ENCODE peak calls at places on chromosomes 2 and 18, in seven cellular contexts. Z, A, V, B, E, U and M are unnamed samples.
A peak's percentile ranks its signal among the peaks of the same experiment; 100 is the strongest.

GRCh38 chr2:6372317-6372903 is 493.3 kb downstream of the CMPK2 start:
- DNase-seq in B (peak; percentile 36), U (no peak), Z (peak; percentile 92), E (no peak), A (no peak), V (no peak), M (no peak)

GRCh38 chr2:150625300-150625699 is 137.8 kb upstream of the RND3 start:
- DNase-seq in B (peak; percentile 92), E (no peak), Z (no peak), U (no peak), A (no peak), V (no peak), M (no peak)

GRCh38 chr2:65128297-65129190 is 1.4 kb downstream of the RAB1A start:
- DNase-seq in A (no peak), U (peak; percentile 50), E (no peak), V (no peak), Z (peak; percentile 7), B (peak; percentile 63), M (peak; percentile 13)

GRCh38 chr2:64625352-64626145 is 28.2 kb downstream of the SERTAD2 start:
- DNase-seq in U (no peak), B (no peak), A (no peak), E (no peak), V (no peak), Z (no peak), M (no peak)

GRCh38 chr2:64263315-64263714 is 119.1 kb upstream of the PELI1 start:
- DNase-seq in U (no peak), E (no peak), Z (peak; percentile 82), V (no peak), A (no peak), B (peak; percentile 42), M (peak; percentile 89)

GRCh38 chr2:16649353-16650286 is 16.0 kb downstream of the CYRIA start:
- DNase-seq in B (no peak), V (no peak), A (no peak), Z (no peak), U (no peak), E (no peak), M (no peak)

GRCh38 chr2:84495539-84496146 is 20.7 kb upstream of the DNAH6 start:
- DNase-seq in Z (peak; percentile 40), U (peak; percentile 82), V (no peak), E (peak; percentile 60), B (peak; percentile 63), A (no peak), M (peak; percentile 75)

GRCh38 chr18:9380571-9381390 is 46.2 kb downstream of the TWSG1 start:
- DNase-seq in Z (peak; percentile 6), A (no peak), U (no peak), V (no peak), B (no peak), E (no peak), M (no peak)

GRCh38 chr2:54271236-54271635 is 15.2 kb upstream of the TSPYL6 start:
- DNase-seq in A (no peak), V (no peak), U (peak; percentile 75), B (no peak), E (no peak), Z (no peak), M (no peak)

GRCh38 chr18:21269349-21269748 is 27.3 kb downstream of the GREB1L start:
- DNase-seq in U (no peak), A (no peak), B (no peak), Z (no peak), E (no peak), V (no peak), M (no peak)

GRCh38 chr2:10926191-10926830 is 14.6 kb downstream of the KCNF1 start:
- DNase-seq in V (no peak), Z (no peak), B (no peak), E (no peak), U (no peak), A (no peak), M (no peak)

GRCh38 chr2:86566828-86567205 is 3.6 kb upstream of the CHMP3 start:
- DNase-seq in Z (no peak), U (no peak), A (no peak), E (no peak), V (no peak), B (no peak), M (no peak)

GRCh38 chr18:10926565-10927194 is 222.7 kb downstream of the PIEZO2 start:
- DNase-seq in B (peak; percentile 90), U (no peak), A (no peak), E (peak; percentile 46), Z (peak; percentile 82), V (no peak), M (no peak)

GRCh38 chr2:28155627-28156026 is 237.0 kb upstream of the FOSL2 start:
- DNase-seq in E (no peak), A (no peak), Z (no peak), B (no peak), U (peak; percentile 57), V (no peak), M (peak; percentile 61)

GRCh38 chr2:201413143-201413542 is 38.1 kb downstream of the TRAK2 start:
- DNase-seq in U (no peak), Z (no peak), A (no peak), V (no peak), B (no peak), E (no peak), M (no peak)

GRCh38 chr2:1730047-1730937 is 14.0 kb downstream of the PXDN start:
- DNase-seq in U (no peak), A (peak; percentile 59), B (peak; percentile 86), E (no peak), Z (no peak), V (no peak), M (no peak)

GRCh38 chr2:28662044-28662443 is 89.6 kb upstream of the PPP1CB start:
- DNase-seq in E (peak; percentile 61), V (no peak), Z (no peak), U (no peak), A (no peak), B (peak; percentile 71), M (peak; percentile 92)

GRCh38 chr2:130183500-130184373 is 1.7 kb downstream of the MZT2B start:
- DNase-seq in Z (no peak), V (no peak), U (no peak), E (no peak), B (no peak), A (no peak), M (no peak)

GRCh38 chr2:70716951-70717350 is 51.0 kb downstream of the ADD2 start:
- DNase-seq in U (no peak), B (no peak), A (peak; percentile 28), V (no peak), Z (no peak), E (no peak), M (no peak)

GRCh38 chr18:67475673-67476072 is 40.8 kb downstream of the DSEL start:
- DNase-seq in U (no peak), B (peak; percentile 22), V (no peak), E (no peak), Z (no peak), A (no peak), M (no peak)

GRCh38 chr2:52881606-52882005 is 886.0 kb upstream of the CHAC2 start:
- DNase-seq in E (no peak), Z (peak; percentile 80), U (no peak), V (no peak), A (no peak), B (peak; percentile 3), M (peak; percentile 47)

GRCh38 chr2:38448692-38449405 is 71.8 kb upstream of the ATL2 start:
- DNase-seq in V (no peak), Z (no peak), E (no peak), A (no peak), U (peak; percentile 32), B (no peak), M (no peak)

GRCh38 chr2:85662899-85663683 is 4.9 kb downstream of the SFTPB start:
- DNase-seq in Z (peak; percentile 83), V (no peak), E (peak; percentile 94), B (peak; percentile 97), U (peak; percentile 36), A (peak; percentile 76), M (peak; percentile 3)